ENCODE peak calls at places on chromosomes 12 and 14, in seven cellular contexts. One of them, this sample, is unnamed.

GRCh38 chr14:94636744-94637412 is 24.7 kb downstream of the SERPINA3 start:
- DNase-seq in H9: no peak
- DNase-seq in IMR-90: no peak
- DNase-seq in trophoblast cell: no peak
- DNase-seq in mesendoderm: peak; percentile 29
- DNase-seq in mesenchymal stem cell: no peak
- DNase-seq in H1: no peak
- DNase-seq in this sample: no peak

GRCh38 chr14:104799657-104800599 is 973 bp upstream of the ZBTB42 start:
- DNase-seq in H9: peak; percentile 77
- DNase-seq in IMR-90: peak; percentile 67
- DNase-seq in mesendoderm: peak; percentile 84
- DNase-seq in trophoblast cell: peak; percentile 72
- DNase-seq in H1: peak; percentile 36
- DNase-seq in mesenchymal stem cell: peak; percentile 83
- DNase-seq in this sample: no peak

GRCh38 chr12:96427269-96427729 is 27.1 kb upstream of the CDK17 start:
- DNase-seq in trophoblast cell: peak; percentile 93
- DNase-seq in IMR-90: peak; percentile 100
- DNase-seq in mesenchymal stem cell: peak; percentile 100
- DNase-seq in mesendoderm: peak; percentile 86
- DNase-seq in H1: peak; percentile 46
- DNase-seq in H9: peak; percentile 37
- DNase-seq in this sample: peak; percentile 11

GRCh38 chr14:83342590-83342989 is 1808.9 kb upstream of the SEL1L start:
- DNase-seq in trophoblast cell: no peak
- DNase-seq in H9: no peak
- DNase-seq in mesenchymal stem cell: no peak
- DNase-seq in IMR-90: no peak
- DNase-seq in mesendoderm: no peak
- DNase-seq in H1: no peak
- DNase-seq in this sample: no peak

GRCh38 chr12:17215754-17216153 is 609.8 kb upstream of the LMO3 start:
- DNase-seq in mesenchymal stem cell: no peak
- DNase-seq in H1: no peak
- DNase-seq in trophoblast cell: no peak
- DNase-seq in H9: peak; percentile 41
- DNase-seq in mesendoderm: peak; percentile 30
- DNase-seq in IMR-90: no peak
- DNase-seq in this sample: no peak

GRCh38 chr12:109115404-109115757 is 1.0 kb upstream of the ACACB start:
- DNase-seq in trophoblast cell: no peak
- DNase-seq in H1: no peak
- DNase-seq in IMR-90: no peak
- DNase-seq in mesendoderm: no peak
- DNase-seq in H9: no peak
- DNase-seq in mesenchymal stem cell: no peak
- DNase-seq in this sample: no peak

GRCh38 chr12:113238309-113238708 is 17.0 kb downstream of the TPCN1 start:
- DNase-seq in mesendoderm: no peak
- DNase-seq in H9: no peak
- DNase-seq in trophoblast cell: no peak
- DNase-seq in mesenchymal stem cell: no peak
- DNase-seq in IMR-90: no peak
- DNase-seq in H1: no peak
- DNase-seq in this sample: no peak

GRCh38 chr12:4270016-4270669 is 3.4 kb upstream of the CCND2 start:
- DNase-seq in H9: peak; percentile 53
- DNase-seq in mesenchymal stem cell: no peak
- DNase-seq in H1: no peak
- DNase-seq in mesendoderm: peak; percentile 54
- DNase-seq in IMR-90: no peak
- DNase-seq in trophoblast cell: no peak
- DNase-seq in this sample: no peak

GRCh38 chr14:82565825-82566224 is 1032.2 kb upstream of the SEL1L start:
- DNase-seq in H1: no peak
- DNase-seq in H9: no peak
- DNase-seq in mesenchymal stem cell: no peak
- DNase-seq in mesendoderm: no peak
- DNase-seq in IMR-90: no peak
- DNase-seq in trophoblast cell: no peak
- DNase-seq in this sample: no peak

GRCh38 chr12:75568801-75569200 is 57.4 kb upstream of the KRR1 start:
- DNase-seq in H1: no peak
- DNase-seq in trophoblast cell: no peak
- DNase-seq in mesenchymal stem cell: no peak
- DNase-seq in H9: no peak
- DNase-seq in IMR-90: no peak
- DNase-seq in mesendoderm: no peak
- DNase-seq in this sample: no peak

GRCh38 chr12:4109826-4110225 is 163.7 kb upstream of the CCND2 start:
- DNase-seq in H9: no peak
- DNase-seq in mesenchymal stem cell: no peak
- DNase-seq in H1: no peak
- DNase-seq in trophoblast cell: no peak
- DNase-seq in mesendoderm: no peak
- DNase-seq in IMR-90: no peak
- DNase-seq in this sample: no peak

GRCh38 chr12:116280590-116281290 is 3.2 kb upstream of the MED13L start:
- DNase-seq in IMR-90: no peak
- DNase-seq in mesendoderm: no peak
- DNase-seq in mesenchymal stem cell: no peak
- DNase-seq in trophoblast cell: no peak
- DNase-seq in H9: no peak
- DNase-seq in H1: no peak
- DNase-seq in this sample: no peak

GRCh38 chr12:93790472-93791152 is 113.4 kb downstream of the CRADD start:
- DNase-seq in mesenchymal stem cell: peak; percentile 81
- DNase-seq in mesendoderm: peak; percentile 61
- DNase-seq in trophoblast cell: no peak
- DNase-seq in H9: no peak
- DNase-seq in H1: no peak
- DNase-seq in IMR-90: peak; percentile 89
- DNase-seq in this sample: no peak

GRCh38 chr14:95315156-95315555 is 4.6 kb downstream of the CLMN start:
- DNase-seq in mesendoderm: no peak
- DNase-seq in mesenchymal stem cell: no peak
- DNase-seq in H9: no peak
- DNase-seq in IMR-90: no peak
- DNase-seq in H1: no peak
- DNase-seq in trophoblast cell: no peak
- DNase-seq in this sample: no peak

GRCh38 chr14:105250008-105250366 is 1.7 kb downstream of the BTBD6 start:
- DNase-seq in H1: no peak
- DNase-seq in H9: peak; percentile 22
- DNase-seq in mesendoderm: no peak
- DNase-seq in trophoblast cell: no peak
- DNase-seq in mesenchymal stem cell: no peak
- DNase-seq in IMR-90: no peak
- DNase-seq in this sample: no peak

GRCh38 chr12:56080556-56081138 is 682 bp downstream of the ERBB3 start:
- DNase-seq in mesenchymal stem cell: no peak
- DNase-seq in H1: no peak
- DNase-seq in IMR-90: no peak
- DNase-seq in mesendoderm: peak; percentile 84
- DNase-seq in H9: peak; percentile 75
- DNase-seq in trophoblast cell: peak; percentile 26
- DNase-seq in this sample: no peak

GRCh38 chr14:100825691-100826331 is at the start of gene MEG3:
- DNase-seq in mesendoderm: no peak
- DNase-seq in trophoblast cell: no peak
- DNase-seq in IMR-90: peak; percentile 82
- DNase-seq in H1: no peak
- DNase-seq in mesenchymal stem cell: no peak
- DNase-seq in H9: no peak
- DNase-seq in this sample: no peak

GRCh38 chr14:85516239-85517112 is 13.5 kb upstream of the FLRT2 start:
- DNase-seq in IMR-90: peak; percentile 88
- DNase-seq in mesendoderm: no peak
- DNase-seq in H1: no peak
- DNase-seq in mesenchymal stem cell: peak; percentile 50
- DNase-seq in trophoblast cell: no peak
- DNase-seq in H9: no peak
- DNase-seq in this sample: no peak

GRCh38 chr12:84375472-84375871 is 537.1 kb downstream of the SLC6A15 start:
- DNase-seq in H9: no peak
- DNase-seq in H1: no peak
- DNase-seq in IMR-90: peak; percentile 90
- DNase-seq in mesendoderm: no peak
- DNase-seq in trophoblast cell: no peak
- DNase-seq in mesenchymal stem cell: peak; percentile 18
- DNase-seq in this sample: no peak

GRCh38 chr14:94597788-94598187 is 14.4 kb upstream of the SERPINA3 start:
- DNase-seq in H9: no peak
- DNase-seq in mesendoderm: no peak
- DNase-seq in mesenchymal stem cell: no peak
- DNase-seq in H1: no peak
- DNase-seq in trophoblast cell: no peak
- DNase-seq in IMR-90: no peak
- DNase-seq in this sample: no peak

GRCh38 chr12:7190268-7191055 is 976 bp downstream of the PEX5 start:
- DNase-seq in H1: no peak
- DNase-seq in H9: peak; percentile 59
- DNase-seq in trophoblast cell: no peak
- DNase-seq in IMR-90: peak; percentile 6
- DNase-seq in mesendoderm: peak; percentile 39
- DNase-seq in mesenchymal stem cell: peak; percentile 20
- DNase-seq in this sample: no peak

GRCh38 chr12:39619316-39619659 is 315 bp downstream of the ABCD2 start:
- DNase-seq in mesenchymal stem cell: no peak
- DNase-seq in mesendoderm: no peak
- DNase-seq in trophoblast cell: no peak
- DNase-seq in H9: no peak
- DNase-seq in H1: no peak
- DNase-seq in IMR-90: no peak
- DNase-seq in this sample: no peak

GRCh38 chr12:49967042-49967776 is 5.5 kb downstream of the AQP5 start:
- DNase-seq in IMR-90: peak; percentile 78
- DNase-seq in H9: peak; percentile 93
- DNase-seq in trophoblast cell: peak; percentile 92
- DNase-seq in mesenchymal stem cell: peak; percentile 84
- DNase-seq in mesendoderm: peak; percentile 88
- DNase-seq in H1: peak; percentile 63
- DNase-seq in this sample: peak; percentile 84
- H2BK5ac ChIP-seq in IMR-90: no peak overlapping the region
- H2BK5ac ChIP-seq in H9: no peak overlapping the region
- H2BK5ac ChIP-seq in trophoblast cell: no peak overlapping the region
- H2BK5ac ChIP-seq in mesenchymal stem cell: no peak overlapping the region
- H2BK5ac ChIP-seq in mesendoderm: no peak overlapping the region
- H2BK5ac ChIP-seq in H1: no peak overlapping the region
- H2BK5ac ChIP-seq in this sample: peak overlapping the region; percentile 14

GRCh38 chr14:102761206-102761605 is 16.0 kb upstream of the TRAF3 start:
- DNase-seq in IMR-90: no peak
- DNase-seq in trophoblast cell: no peak
- DNase-seq in mesendoderm: no peak
- DNase-seq in H9: no peak
- DNase-seq in H1: no peak
- DNase-seq in mesenchymal stem cell: no peak
- DNase-seq in this sample: no peak
- H2AK5ac ChIP-seq in IMR-90: no peak overlapping the region
- H2AK5ac ChIP-seq in trophoblast cell: no peak overlapping the region
- H2AK5ac ChIP-seq in mesendoderm: no peak overlapping the region
- H2AK5ac ChIP-seq in H9: no peak overlapping the region
- H2AK5ac ChIP-seq in H1: peak overlapping the region; percentile 48
- H2AK5ac ChIP-seq in mesenchymal stem cell: no peak overlapping the region
- H2AK5ac ChIP-seq in this sample: peak overlapping the region; percentile 8

GRCh38 chr12:124928095-124928911 is 13.9 kb upstream of the UBC start:
- DNase-seq in IMR-90: peak; percentile 91
- DNase-seq in mesendoderm: no peak
- DNase-seq in trophoblast cell: peak; percentile 99
- DNase-seq in H9: peak; percentile 66
- DNase-seq in mesenchymal stem cell: no peak
- DNase-seq in H1: no peak
- DNase-seq in this sample: no peak

GRCh38 chr12:124928912-124929530 is 14.6 kb upstream of the UBC start:
- DNase-seq in mesendoderm: no peak
- DNase-seq in H9: no peak
- DNase-seq in trophoblast cell: peak; percentile 75
- DNase-seq in H1: no peak
- DNase-seq in IMR-90: no peak
- DNase-seq in mesenchymal stem cell: no peak
- DNase-seq in this sample: no peak

GRCh38 chr12:124929649-124930419 is 15.4 kb upstream of the UBC start:
- DNase-seq in H1: no peak
- DNase-seq in mesenchymal stem cell: no peak
- DNase-seq in mesendoderm: no peak
- DNase-seq in H9: no peak
- DNase-seq in trophoblast cell: no peak
- DNase-seq in IMR-90: no peak
- DNase-seq in this sample: no peak

GRCh38 chr12:124927325-124928094 is 13.1 kb upstream of the UBC start:
- DNase-seq in trophoblast cell: peak; percentile 98
- DNase-seq in H9: peak; percentile 95
- DNase-seq in mesenchymal stem cell: peak; percentile 92
- DNase-seq in H1: no peak
- DNase-seq in mesendoderm: peak; percentile 93
- DNase-seq in IMR-90: peak; percentile 79
- DNase-seq in this sample: peak; percentile 91

GRCh38 chr12:124930576-124930975 is 16.1 kb upstream of the UBC start:
- DNase-seq in H1: no peak
- DNase-seq in mesenchymal stem cell: no peak
- DNase-seq in H9: no peak
- DNase-seq in mesendoderm: no peak
- DNase-seq in trophoblast cell: no peak
- DNase-seq in IMR-90: no peak
- DNase-seq in this sample: no peak
- H2BK5ac ChIP-seq in H1: no peak overlapping the region
- H2BK5ac ChIP-seq in mesenchymal stem cell: no peak overlapping the region
- H2BK5ac ChIP-seq in H9: no peak overlapping the region
- H2BK5ac ChIP-seq in mesendoderm: no peak overlapping the region
- H2BK5ac ChIP-seq in trophoblast cell: no peak overlapping the region
- H2BK5ac ChIP-seq in IMR-90: no peak overlapping the region
- H2BK5ac ChIP-seq in this sample: no peak overlapping the region

GRCh38 chr14:103102689-103103260 is 8.2 kb downstream of the EXOC3L4 start:
- DNase-seq in mesenchymal stem cell: no peak
- DNase-seq in trophoblast cell: no peak
- DNase-seq in mesendoderm: no peak
- DNase-seq in H1: no peak
- DNase-seq in IMR-90: no peak
- DNase-seq in H9: no peak
- DNase-seq in this sample: no peak

GRCh38 chr14:103103461-103104388 is 9.2 kb downstream of the EXOC3L4 start:
- DNase-seq in mesendoderm: no peak
- DNase-seq in trophoblast cell: peak; percentile 90
- DNase-seq in mesenchymal stem cell: peak; percentile 45
- DNase-seq in IMR-90: peak; percentile 35
- DNase-seq in H9: peak; percentile 68
- DNase-seq in H1: no peak
- DNase-seq in this sample: no peak

GRCh38 chr14:103105580-103106168 is 11.1 kb downstream of the EXOC3L4 start:
- DNase-seq in H9: no peak
- DNase-seq in mesendoderm: no peak
- DNase-seq in IMR-90: no peak
- DNase-seq in H1: no peak
- DNase-seq in trophoblast cell: peak; percentile 35
- DNase-seq in mesenchymal stem cell: no peak
- DNase-seq in this sample: no peak

GRCh38 chr14:103104654-103105511 is 10.4 kb downstream of the EXOC3L4 start:
- DNase-seq in H1: no peak
- DNase-seq in trophoblast cell: peak; percentile 85
- DNase-seq in mesenchymal stem cell: peak; percentile 74
- DNase-seq in IMR-90: peak; percentile 50
- DNase-seq in mesendoderm: peak; percentile 67
- DNase-seq in H9: peak; percentile 81
- DNase-seq in this sample: no peak

GRCh38 chr14:103104389-103104653 is 9.8 kb downstream of the EXOC3L4 start:
- DNase-seq in mesenchymal stem cell: no peak
- DNase-seq in H1: no peak
- DNase-seq in H9: no peak
- DNase-seq in mesendoderm: no peak
- DNase-seq in IMR-90: no peak
- DNase-seq in trophoblast cell: no peak
- DNase-seq in this sample: no peak
- H2AK5ac ChIP-seq in mesenchymal stem cell: no peak overlapping the region
- H2AK5ac ChIP-seq in H1: no peak overlapping the region
- H2AK5ac ChIP-seq in H9: no peak overlapping the region
- H2AK5ac ChIP-seq in mesendoderm: no peak overlapping the region
- H2AK5ac ChIP-seq in IMR-90: no peak overlapping the region
- H2AK5ac ChIP-seq in trophoblast cell: no peak overlapping the region
- H2AK5ac ChIP-seq in this sample: peak overlapping the region; percentile 95